ENCODE peak calls at places on chromosomes 3 and 15, in four cellular contexts. L is adrenal gland, H is hepatocyte, U is tibial nerve. Y is an unnamed sample.

GRCh38 chr15:64690008-64690407 is 85.4 kb downstream of the RBPMS2 start:
- DNase-seq in U (no peak), H (no peak), L (no peak), Y (no peak)

GRCh38 chr15:92610101-92610520 is 45.5 kb downstream of the FAM174B start:
- DNase-seq in U (no peak), L (no peak), H (no peak), Y (no peak)

GRCh38 chr15:68059630-68060029 is 5.5 kb downstream of the PIAS1 start:
- DNase-seq in H (no peak), U (no peak), L (no peak), Y (no peak)

GRCh38 chr15:78714890-78715289 is 73.9 kb upstream of the CHRNB4 start:
- DNase-seq in H (no peak), U (no peak), L (no peak), Y (no peak)

GRCh38 chr3:160968731-160969130 is 136.4 kb downstream of the B3GALNT1 start:
- DNase-seq in L (no peak), H (no peak), U (no peak), Y (no peak)

GRCh38 chr3:195802261-195802701 is 9.4 kb downstream of the MUC4 start:
- DNase-seq in L (no peak), U (no peak), H (no peak), Y (no peak)

GRCh38 chr3:15284121-15284889 is 48.1 kb downstream of the SH3BP5 start:
- DNase-seq in U (peak), L (peak), H (no peak), Y (no peak)

GRCh38 chr3:30078736-30079135 is 527.7 kb upstream of the TGFBR2 start:
- DNase-seq in L (no peak), U (no peak), H (no peak), Y (no peak)

GRCh38 chr3:11582123-11582968 is 61.4 kb downstream of the VGLL4 start:
- DNase-seq in L (peak), U (peak), H (peak), Y (peak)

GRCh38 chr15:57890351-57890750 is 175.2 kb downstream of the ALDH1A2 start:
- DNase-seq in L (no peak), H (no peak), U (no peak), Y (no peak)

GRCh38 chr15:49423021-49423420 is at the start of gene FGF7:
- DNase-seq in U (peak), H (peak), L (no peak), Y (no peak)

GRCh38 chr3:126197343-126197742 is 17.0 kb upstream of the ALDH1L1 start:
- DNase-seq in L (no peak), U (no peak), H (no peak), Y (no peak)

DNA sequence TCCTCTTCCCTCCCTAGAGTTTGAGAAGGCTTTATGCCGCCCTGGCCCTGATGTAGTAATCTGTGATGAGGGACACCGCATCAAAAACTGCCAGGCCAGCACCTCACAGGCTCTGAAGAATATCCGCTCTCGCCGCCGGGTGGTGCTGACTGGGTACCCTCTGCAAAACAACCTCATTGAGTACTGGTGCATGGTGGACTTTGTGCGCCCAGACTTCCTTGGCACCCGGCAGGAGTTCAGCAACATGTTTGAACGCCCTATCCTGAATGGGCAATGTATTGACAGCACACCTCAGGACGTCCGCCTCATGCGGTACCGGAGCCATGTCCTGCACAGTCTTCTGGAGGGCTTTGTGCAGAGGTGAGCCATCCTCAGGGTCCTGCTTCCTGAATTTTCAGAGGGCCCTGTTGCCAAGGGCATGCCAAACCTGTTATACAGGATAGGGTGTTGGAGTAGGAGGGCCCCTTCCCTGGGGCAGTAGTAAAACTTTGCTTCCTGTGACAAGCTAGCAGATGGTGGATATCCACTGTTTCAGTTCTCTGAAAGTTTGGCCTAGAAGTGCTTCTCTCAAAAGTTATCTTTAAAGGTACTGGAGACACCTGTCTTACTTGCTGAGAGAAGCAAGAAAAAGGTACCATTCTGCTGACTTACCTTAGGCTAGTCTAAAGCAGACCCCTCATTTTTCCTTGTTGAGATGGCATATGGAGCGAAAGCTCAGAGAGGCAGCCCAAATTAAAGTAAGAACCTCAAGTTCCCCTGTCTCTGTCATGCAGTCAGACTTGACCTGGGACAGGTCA is 33.7 kb upstream of the TEX264 start:
- DNase-seq in H (no peak), L (no peak), U (no peak), Y (no peak)
- H3K4me3 ChIP-seq in H (no peak), L (no peak), U (no peak), Y (no peak)

GRCh38 chr15:100043069-100043641 is 298.6 kb downstream of the ADAMTS17 start:
- DNase-seq in H (peak), U (no peak), L (peak), Y (peak)

GRCh38 chr15:100041380-100041779 is 300.4 kb downstream of the ADAMTS17 start:
- DNase-seq in L (no peak), U (no peak), H (no peak), Y (no peak)

GRCh38 chr15:100042558-100042957 is 299.2 kb downstream of the ADAMTS17 start:
- DNase-seq in L (peak), U (no peak), H (no peak), Y (no peak)

GRCh38 chr15:100039994-100040393 is 301.8 kb downstream of the ADAMTS17 start:
- DNase-seq in H (no peak), L (no peak), U (no peak), Y (no peak)

DNA sequence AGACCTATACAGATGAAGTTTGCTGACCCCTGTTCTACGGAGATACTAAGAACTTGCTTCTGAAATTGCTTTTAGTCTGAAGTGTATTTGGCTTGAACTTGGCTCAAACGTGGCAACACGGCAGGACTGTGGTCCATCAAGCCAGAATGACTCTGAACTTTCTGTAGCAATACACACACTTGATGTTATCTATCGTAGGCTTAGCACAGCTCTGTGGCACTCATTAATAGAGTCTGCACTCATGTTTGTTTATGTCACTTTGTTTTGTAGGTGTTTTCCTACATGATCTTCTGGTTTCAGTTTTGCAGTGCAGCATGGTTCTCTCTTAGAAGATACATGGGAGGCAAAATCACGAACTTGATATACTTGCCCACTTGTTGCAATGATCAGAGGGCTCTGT is 298.0 kb downstream of the ADAMTS17 start:
- DNase-seq in L (no peak), U (no peak), H (no peak), Y (no peak)
- H3K4me3 ChIP-seq in L (no peak), U (no peak), H (no peak), Y (no peak)

GRCh38 chr3:138066972-138067371 is 48.4 kb downstream of the DZIP1L start:
- DNase-seq in U (no peak), L (no peak), H (no peak), Y (no peak)

GRCh38 chr3:138068046-138068445 is 47.4 kb downstream of the DZIP1L start:
- DNase-seq in H (no peak), U (no peak), L (no peak), Y (no peak)

GRCh38 chr3:138070006-138070405 is 45.4 kb downstream of the DZIP1L start:
- DNase-seq in U (no peak), L (no peak), H (no peak), Y (no peak)

GRCh38 chr3:138066383-138066782 is 49.0 kb downstream of the DZIP1L start:
- DNase-seq in H (no peak), U (no peak), L (no peak), Y (no peak)

DNA sequence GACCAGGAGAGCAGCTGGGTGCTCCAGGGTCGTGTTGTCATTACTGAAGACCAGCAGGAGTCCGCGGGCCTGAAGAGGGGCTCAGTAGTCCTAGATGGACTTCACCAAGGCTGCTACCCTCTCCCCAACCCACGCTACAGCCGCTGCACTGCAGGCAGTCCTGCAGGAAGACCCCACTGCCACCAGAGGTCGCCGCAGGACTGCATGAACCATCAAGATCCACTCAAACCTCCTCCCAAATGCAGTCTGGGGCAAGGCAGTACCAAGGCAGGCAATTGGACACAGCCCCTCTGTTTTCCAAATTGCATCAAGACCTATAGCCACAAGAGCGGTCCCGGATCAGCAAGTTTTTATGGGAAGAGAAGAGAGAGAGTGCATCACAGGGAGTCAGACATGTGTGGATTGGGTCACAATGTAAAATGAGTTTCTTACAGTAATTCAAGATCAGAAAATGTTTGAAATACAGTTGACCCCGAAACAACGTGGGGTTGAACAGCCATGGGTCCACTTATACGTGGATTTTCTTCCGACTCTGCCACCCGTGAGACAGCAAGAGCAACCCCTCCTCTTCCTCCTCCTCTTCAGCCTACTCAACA is 46.7 kb downstream of the DZIP1L start:
- DNase-seq in U (peak), H (peak), L (peak), Y (peak)
- H3K4me3 ChIP-seq in U (no peak), H (no peak), L (no peak), Y (no peak)

GRCh38 chr3:147380271-147380995 is 25.9 kb downstream of the ZIC4 start:
- DNase-seq in L (no peak), H (no peak), U (no peak), Y (no peak)

GRCh38 chr3:147380996-147381376 is 25.4 kb downstream of the ZIC4 start:
- DNase-seq in L (no peak), U (no peak), H (no peak), Y (no peak)

GRCh38 chr3:147379651-147380050 is 26.7 kb downstream of the ZIC4 start:
- DNase-seq in L (no peak), U (no peak), H (no peak), Y (no peak)

GRCh38 chr3:147383617-147384016 is 22.7 kb downstream of the ZIC4 start:
- DNase-seq in H (no peak), U (no peak), L (no peak), Y (no peak)

GRCh38 chr3:147381610-147382009 is 24.7 kb downstream of the ZIC4 start:
- DNase-seq in U (no peak), L (no peak), H (no peak), Y (no peak)
- H3K4me3 ChIP-seq in U (no peak), L (no peak), H (no peak), Y (no peak)

GRCh38 chr15:51044037-51044712 is 50.5 kb downstream of the TNFAIP8L3 start:
- DNase-seq in U (no peak), L (no peak), H (no peak), Y (no peak)

GRCh38 chr15:51038258-51039042 is 56.3 kb downstream of the TNFAIP8L3 start:
- DNase-seq in U (no peak), H (no peak), L (no peak), Y (no peak)
- H3K4me3 ChIP-seq in U (no peak), H (no peak), L (no peak), Y (no peak)

DNA sequence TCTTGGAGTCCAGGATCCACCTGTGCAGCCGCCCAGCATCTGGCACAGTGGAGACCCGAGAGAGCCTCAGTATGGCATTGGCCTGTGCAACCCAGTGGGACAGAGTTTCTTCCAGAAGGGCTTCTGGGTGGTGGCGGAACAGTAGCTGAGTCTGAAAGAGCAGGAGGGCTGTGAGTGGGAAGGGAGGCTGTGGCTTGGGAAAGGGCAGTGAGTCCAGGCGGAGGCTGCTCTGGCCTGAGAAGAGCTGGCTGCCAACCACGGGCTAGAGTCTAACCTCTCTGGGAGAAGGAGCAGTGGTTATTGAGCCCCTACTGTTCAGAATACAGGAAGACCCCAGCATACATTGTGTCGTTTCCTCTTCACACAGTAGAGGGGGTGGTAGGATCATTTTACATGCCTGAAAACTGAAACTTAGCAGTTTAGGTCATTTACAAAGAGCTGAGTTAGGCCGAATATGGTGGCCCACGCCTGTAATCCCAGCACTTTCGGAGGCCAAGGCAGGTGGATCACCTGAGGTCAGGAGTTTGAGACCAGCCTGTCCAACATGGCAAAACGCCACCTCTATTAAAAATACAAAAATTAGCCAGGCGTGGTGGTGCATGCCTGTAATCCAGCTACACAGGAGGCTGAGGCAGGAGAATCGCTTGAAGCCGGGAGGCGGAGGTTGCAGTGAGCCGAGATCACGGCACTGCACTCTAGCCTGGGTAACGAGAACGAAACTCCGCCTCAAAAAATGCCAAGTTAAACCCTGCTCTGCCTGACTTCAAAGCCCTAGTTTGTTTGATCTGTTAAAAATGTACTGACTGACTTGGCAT is 3.2 kb downstream of the AEN start:
- DNase-seq in H (peak), L (no peak), U (no peak), Y (peak)
- H3K4me3 ChIP-seq in H (no peak), L (no peak), U (peak), Y (no peak)

GRCh38 chr3:56590814-56591213 is 33.8 kb downstream of the CCDC66 start:
- DNase-seq in U (no peak), H (no peak), L (no peak), Y (no peak)

GRCh38 chr3:56593455-56594158 is 36.6 kb downstream of the CCDC66 start:
- DNase-seq in U (no peak), H (no peak), L (no peak), Y (no peak)

GRCh38 chr3:56596441-56596840 is 39.5 kb downstream of the CCDC66 start:
- DNase-seq in U (no peak), L (no peak), H (no peak), Y (no peak)

GRCh38 chr3:56591256-56591655 is 34.3 kb downstream of the CCDC66 start:
- DNase-seq in U (no peak), L (no peak), H (no peak), Y (no peak)

DNA sequence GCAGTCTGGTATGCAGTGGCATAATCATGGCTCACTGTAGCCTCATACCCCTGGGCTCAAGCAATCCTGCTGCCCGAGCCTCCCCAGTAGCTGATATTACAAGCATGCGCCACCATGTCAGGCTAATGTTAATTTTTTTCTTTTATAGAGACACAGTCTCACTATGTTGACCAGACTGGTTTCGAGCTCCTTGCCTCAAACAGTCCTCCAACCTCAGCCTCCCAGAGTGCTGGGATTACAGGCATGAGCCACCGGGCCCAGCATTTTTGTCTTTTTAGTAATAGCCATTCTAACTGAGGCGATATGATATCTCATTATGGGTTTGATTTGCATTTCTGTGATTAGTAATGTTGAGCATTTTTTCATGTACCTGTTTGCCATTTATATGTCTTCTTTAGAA is 39.0 kb downstream of the CCDC66 start:
- DNase-seq in H (no peak), L (no peak), U (no peak), Y (no peak)
- H3K4me3 ChIP-seq in H (no peak), L (no peak), U (no peak), Y (no peak)

DNA sequence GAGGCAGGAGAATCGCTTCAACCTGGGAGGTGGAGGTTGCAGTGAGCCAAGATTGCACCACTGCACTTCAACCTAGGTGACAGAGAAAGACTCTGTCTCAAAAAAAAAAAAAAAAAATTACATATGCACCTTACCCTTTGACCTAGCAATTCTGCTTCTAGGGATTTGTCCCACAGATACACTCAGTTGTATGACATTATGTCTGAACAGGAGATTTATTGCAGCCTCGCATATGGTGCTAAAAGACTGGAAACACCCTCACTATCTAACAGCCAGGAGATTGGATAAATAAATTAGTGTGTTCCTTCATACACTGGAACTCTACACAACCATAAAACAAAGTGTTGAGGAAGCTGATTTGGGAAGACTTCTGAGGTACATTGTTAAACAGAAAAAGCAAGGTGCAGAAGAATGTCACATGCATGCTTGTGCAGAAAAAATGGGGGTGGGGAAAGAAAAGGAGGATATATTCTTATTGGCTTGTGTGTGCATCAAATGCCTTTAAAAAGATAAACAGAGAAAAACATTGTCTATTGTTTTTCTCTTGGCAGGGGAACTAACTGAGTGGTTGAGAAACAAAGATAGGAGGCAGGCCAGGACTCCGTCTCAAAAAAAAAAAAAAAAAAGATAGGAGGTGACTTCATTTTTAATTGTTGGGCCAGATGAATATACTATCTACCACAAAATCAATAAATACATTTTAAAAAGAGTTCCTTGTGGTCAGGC is 30.9 kb downstream of the PPCDC start:
- DNase-seq in U (no peak), H (no peak), L (no peak), Y (no peak)
- H3K4me3 ChIP-seq in U (no peak), H (no peak), L (no peak), Y (no peak)

GRCh38 chr15:40130799-40131502 is 22.3 kb upstream of the BMF start:
- DNase-seq in H (no peak), L (no peak), U (no peak), Y (no peak)

GRCh38 chr15:40137011-40137906 is 23.6 kb upstream of the BUB1B start:
- DNase-seq in L (no peak), H (no peak), U (no peak), Y (no peak)

GRCh38 chr15:40136470-40136869 is 24.4 kb upstream of the BUB1B start:
- DNase-seq in U (no peak), L (no peak), H (no peak), Y (no peak)

GRCh38 chr15:40130118-40130517 is 21.4 kb upstream of the BMF start:
- DNase-seq in H (no peak), U (no peak), L (no peak), Y (no peak)

DNA sequence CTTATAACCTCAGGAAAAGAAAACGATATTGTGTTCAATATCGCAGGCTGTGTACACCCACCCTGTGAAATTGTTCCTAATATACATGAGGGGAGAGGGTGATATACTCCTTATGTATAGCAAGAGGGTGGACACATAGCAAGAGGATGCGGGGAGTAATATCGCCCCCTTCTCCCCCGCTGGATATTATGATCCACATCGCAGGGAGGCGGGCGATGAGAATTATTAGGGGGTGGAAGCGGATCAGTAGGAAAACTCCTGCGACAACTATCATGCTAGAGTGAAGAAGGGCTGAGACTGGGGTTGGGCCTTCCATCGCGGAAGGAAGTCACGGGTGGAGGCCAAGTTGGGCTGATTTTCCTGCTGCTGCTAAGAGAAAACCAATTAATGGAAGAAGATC is 24.9 kb upstream of the BMF start:
- DNase-seq in L (no peak), H (no peak), U (no peak), Y (no peak)
- H3K4me3 ChIP-seq in L (no peak), H (no peak), U (no peak), Y (no peak)

GRCh38 chr3:184183679-184184078 is 2.3 kb upstream of the ABCF3 start:
- DNase-seq in L (no peak), H (no peak), U (no peak), Y (no peak)
- H3K4me3 ChIP-seq in L (no peak), H (no peak), U (no peak), Y (no peak)

Y was measured in ovary.